ENCODE peak calls at places on chromosome 18, in five cellular contexts. W, D, X, E and Y are unnamed samples.

GRCh38 chr18:74541703-74542555 is 7.6 kb downstream of the CNDP1 start:
- DNase-seq in W (no peak), D (peak; percentile 92), X (no peak), E (no peak), Y (no peak)

GRCh38 chr18:69996951-69997798 is 49.5 kb upstream of the CD226 start:
- DNase-seq in W (no peak), D (peak; percentile 45), X (no peak), E (no peak), Y (no peak)

GRCh38 chr18:1002653-1003178 is 98.0 kb downstream of the ADCYAP1 start:
- DNase-seq in W (no peak), D (no peak), X (no peak), E (no peak), Y (no peak)

GRCh38 chr18:50816767-50817166 is 3.0 kb downstream of the MRO start:
- DNase-seq in W (no peak), D (no peak), X (no peak), E (no peak), Y (no peak)

GRCh38 chr18:70074091-70074490 is 126.4 kb upstream of the CD226 start:
- DNase-seq in W (no peak), D (no peak), X (no peak), E (peak; percentile 72), Y (no peak)

GRCh38 chr18:26655614-26656400 is 107.5 kb upstream of the KCTD1 start:
- DNase-seq in W (no peak), D (no peak), X (peak; percentile 31), E (peak; percentile 11), Y (no peak)

GRCh38 chr18:26756556-26756955 is 109.0 kb downstream of the AQP4 start:
- DNase-seq in W (no peak), D (no peak), X (no peak), E (no peak), Y (no peak)

GRCh38 chr18:24678113-24678512 is 217.7 kb downstream of the HRH4 start:
- DNase-seq in W (no peak), D (no peak), X (no peak), E (no peak), Y (no peak)

GRCh38 chr18:79912994-79913831 is 38.2 kb downstream of the SLC66A2 start:
- DNase-seq in W (no peak), D (no peak), X (no peak), E (no peak), Y (peak; percentile 39)

GRCh38 chr18:46261799-46262198 is 157.6 kb downstream of the HAUS1 start:
- DNase-seq in W (no peak), D (no peak), X (no peak), E (peak; percentile 51), Y (no peak)

GRCh38 chr18:11570770-11571169 is 38.6 kb upstream of the SLC35G4 start:
- DNase-seq in W (no peak), D (no peak), X (no peak), E (peak; percentile 24), Y (no peak)

GRCh38 chr18:59056706-59057492 is 82.8 kb upstream of the SEC11C start:
- DNase-seq in W (peak; percentile 23), D (peak; percentile 36), X (no peak), E (peak; percentile 68), Y (peak; percentile 46)

GRCh38 chr18:67661555-67661954 is 145.0 kb upstream of the DSEL start:
- DNase-seq in W (no peak), D (no peak), X (no peak), E (no peak), Y (no peak)

GRCh38 chr18:3447035-3447894 is 2.7 kb upstream of the TGIF1 start:
- DNase-seq in W (peak; percentile 64), D (no peak), X (no peak), E (peak; percentile 62), Y (no peak)

GRCh38 chr18:45748531-45748930 is 24.6 kb downstream of the SLC14A1 start:
- DNase-seq in W (no peak), D (no peak), X (no peak), E (peak; percentile 22), Y (no peak)

GRCh38 chr18:66795011-66795410 is 191.1 kb upstream of the CDH19 start:
- DNase-seq in W (no peak), D (no peak), X (no peak), E (no peak), Y (no peak)

GRCh38 chr18:944440-944839 is 39.8 kb downstream of the ADCYAP1 start:
- DNase-seq in W (no peak), D (no peak), X (no peak), E (peak; percentile 3), Y (no peak)

GRCh38 chr18:75421656-75422055 is 5.8 kb downstream of the SMIM21 start:
- DNase-seq in W (no peak), D (no peak), X (no peak), E (peak; percentile 57), Y (no peak)

GRCh38 chr18:55506074-55506473 is 81.9 kb downstream of the TCF4 start:
- DNase-seq in W (no peak), D (no peak), X (no peak), E (no peak), Y (no peak)

GRCh38 chr18:57207124-57207916 is 60.4 kb downstream of the BOD1L2 start:
- DNase-seq in W (no peak), D (no peak), X (no peak), E (no peak), Y (no peak)

GRCh38 chr18:61892683-61893303 is at the start of gene RNF152:
- DNase-seq in W (no peak), D (no peak), X (peak; percentile 0), E (peak; percentile 25), Y (peak; percentile 64)

GRCh38 chr18:70672581-70672980 is 383.7 kb downstream of the SOCS6 start:
- DNase-seq in W (no peak), D (no peak), X (no peak), E (no peak), Y (no peak)

GRCh38 chr18:6221602-6222014 is 193.1 kb downstream of the L3MBTL4 start:
- DNase-seq in W (no peak), D (no peak), X (no peak), E (no peak), Y (no peak)

GRCh38 chr18:7919565-7919964 is 352.4 kb downstream of the PTPRM start:
- DNase-seq in W (no peak), D (peak; percentile 21), X (no peak), E (no peak), Y (no peak)

GRCh38 chr18:55262021-55262560 is 302.8 kb upstream of the CCDC68 start:
- DNase-seq in W (no peak), D (no peak), X (no peak), E (no peak), Y (no peak)

GRCh38 chr18:61107107-61107506 is 226.1 kb upstream of the CDH20 start:
- DNase-seq in W (no peak), D (no peak), X (no peak), E (no peak), Y (no peak)

GRCh38 chr18:77131100-77131651 is 1.4 kb downstream of the MBP start:
- DNase-seq in W (no peak), D (no peak), X (no peak), E (no peak), Y (no peak)

GRCh38 chr18:8380926-8381325 is 228.3 kb upstream of the RAB12 start:
- DNase-seq in W (no peak), D (no peak), X (no peak), E (peak; percentile 71), Y (no peak)

GRCh38 chr18:59402432-59403090 is 43.5 kb upstream of the LMAN1 start:
- DNase-seq in W (peak; percentile 41), D (peak; percentile 90), X (peak; percentile 76), E (peak; percentile 68), Y (peak; percentile 88)

GRCh38 chr18:56953444-56953843 is 193.4 kb upstream of the BOD1L2 start:
- DNase-seq in W (no peak), D (no peak), X (no peak), E (no peak), Y (no peak)

GRCh38 chr18:8816233-8816632 is 110.9 kb downstream of the MTCL1 start:
- DNase-seq in W (no peak), D (no peak), X (no peak), E (no peak), Y (no peak)

GRCh38 chr18:31162419-31162793 is 250 bp downstream of the DSC1 start:
- DNase-seq in W (no peak), D (no peak), X (no peak), E (no peak), Y (no peak)

GRCh38 chr18:79855147-79855910 is 57.6 kb downstream of the KCNG2 start:
- DNase-seq in W (no peak), D (no peak), X (no peak), E (no peak), Y (peak; percentile 32)

GRCh38 chr18:50131591-50131990 is 63.4 kb downstream of the MYO5B start:
- DNase-seq in W (no peak), D (no peak), X (no peak), E (no peak), Y (no peak)

GRCh38 chr18:25805323-25805722 is 285.1 kb downstream of the SS18 start:
- DNase-seq in W (no peak), D (no peak), X (no peak), E (peak; percentile 89), Y (no peak)

GRCh38 chr18:54948350-54948837 is 10.9 kb downstream of the CCDC68 start:
- DNase-seq in W (no peak), D (peak; percentile 88), X (no peak), E (peak; percentile 43), Y (no peak)

DNA sequence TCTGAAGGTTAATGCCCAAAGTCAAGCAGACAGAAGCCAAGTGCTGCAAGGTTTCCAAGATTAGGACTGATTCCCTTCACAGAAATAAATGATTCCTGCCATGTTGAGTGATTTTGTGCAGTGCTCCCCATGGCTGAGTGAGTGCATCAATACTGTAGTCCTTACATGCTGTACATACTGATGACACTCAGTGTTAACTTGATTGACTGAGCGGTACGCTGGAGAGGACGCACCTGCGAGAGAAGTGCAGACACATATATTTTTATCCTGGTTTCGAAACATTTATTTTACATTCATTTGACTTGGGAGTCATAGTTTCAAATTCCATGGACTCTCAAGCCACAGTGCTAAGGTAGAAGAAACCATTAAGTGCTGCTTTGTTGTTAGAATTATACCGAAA is 92.0 kb downstream of the ASXL3 start:
- DNase-seq in W (no peak), D (no peak), X (no peak), E (no peak), Y (no peak)
- TF ChIP-seq MAFK in W (no peak), D (no peak), X (no peak), E (no peak), Y (no peak)

DNA sequence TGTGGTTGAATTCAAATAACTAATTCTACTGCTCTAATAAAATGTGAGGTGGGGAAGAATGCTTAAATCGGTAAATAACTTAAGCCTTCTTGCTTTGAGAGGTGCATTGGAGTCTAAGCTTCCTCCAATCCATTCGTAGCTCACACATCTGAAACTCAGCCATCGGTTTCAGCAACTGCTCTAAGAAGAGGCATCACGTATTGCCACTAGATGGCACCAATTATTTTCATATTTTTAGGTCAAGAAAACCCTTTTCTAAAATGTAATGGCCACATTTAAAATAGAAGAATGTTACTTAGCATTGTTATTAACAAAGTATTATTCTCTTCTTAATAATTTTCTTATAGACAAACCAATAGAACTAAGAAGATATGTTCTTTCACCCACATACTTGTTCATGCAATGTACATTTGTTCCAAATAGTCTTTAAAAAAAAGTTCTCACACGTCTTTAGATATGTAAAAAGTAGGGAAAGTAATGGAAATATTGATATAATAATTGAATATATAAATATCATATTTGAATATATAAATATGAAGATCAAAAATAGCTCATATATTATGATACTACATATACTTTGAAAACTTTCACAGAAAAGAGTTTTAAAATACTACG is 229.8 kb downstream of the CCDC178 start:
- DNase-seq in W (no peak), D (peak; percentile 3), X (no peak), E (peak; percentile 22), Y (no peak)
- TF ChIP-seq CTCF in W (peak; percentile 40), D (peak; percentile 57), X (peak; percentile 32), E (peak; percentile 49), Y (no peak)

GRCh38 chr18:41372266-41372665 is 582.8 kb upstream of the PIK3C3 start:
- DNase-seq in W (no peak), D (no peak), X (no peak), E (no peak), Y (no peak)
- TF ChIP-seq MAFK in W (no peak), D (no peak), X (no peak), E (no peak), Y (no peak)

GRCh38 chr18:63119647-63120046 is 199.9 kb downstream of the BCL2 start:
- DNase-seq in W (no peak), D (peak; percentile 6), X (peak; percentile 12), E (peak; percentile 8), Y (no peak)
- TF ChIP-seq CTCF in W (peak; percentile 19), D (peak; percentile 59), X (peak; percentile 31), E (peak; percentile 34), Y (peak; percentile 62)